ENCODE peak calls at places on chromosomes 6 and 20, in nine cellular contexts. F is HT-29, B is retinal pigment epithelial cell, M is EL, S is NCI-H460, V is HEK293T, D is DMS153, Q is amniotic stem cell, H is choroid plexus epithelial cell. L is an unnamed sample.

GRCh38 chr6:33279257-33279695 is 2.4 kb downstream of the B3GALT4 start:
- DNase-seq in V (no peak), F (no peak), S (no peak), D (no peak), M (no peak), B (no peak), Q (no peak), H (no peak), L (no peak)

GRCh38 chr6:135163440-135163738 is 17.7 kb upstream of the MYB start:
- DNase-seq in Q (no peak), M (no peak), F (no peak), D (no peak), B (no peak), S (no peak), H (no peak), V (no peak), L (no peak)

GRCh38 chr6:10522929-10523573 is 1.9 kb downstream of the GCNT2 start:
- DNase-seq in V (no peak), Q (no peak), F (no peak), S (no peak), H (no peak), D (no peak), B (peak; percentile 24), M (no peak), L (no peak)

GRCh38 chr6:14734052-14734415 is 511.8 kb upstream of the JARID2 start:
- DNase-seq in M (no peak), B (no peak), F (no peak), V (no peak), D (no peak), H (no peak), S (no peak), Q (no peak), L (no peak)

GRCh38 chr6:100455230-100456124 is 9.2 kb downstream of the SIM1 start:
- DNase-seq in V (no peak), S (no peak), F (no peak), Q (no peak), D (no peak), M (peak; percentile 70), H (no peak), B (no peak), L (peak; percentile 71)

GRCh38 chr6:167995731-167996151 is 1.7 kb upstream of the KIF25 start:
- DNase-seq in B (no peak), S (no peak), F (no peak), V (no peak), Q (no peak), H (no peak), M (no peak), D (no peak), L (no peak)

GRCh38 chr6:119627908-119628669 is 278.5 kb upstream of the MAN1A1 start:
- DNase-seq in S (no peak), H (peak; percentile 16), F (no peak), M (peak; percentile 43), V (no peak), Q (no peak), D (no peak), B (no peak), L (peak; percentile 22)

GRCh38 chr20:34473262-34473883 is 42.8 kb upstream of the DYNLRB1 start:
- DNase-seq in V (peak; percentile 41), B (no peak), S (peak; percentile 40), F (peak; percentile 85), H (peak; percentile 70), Q (no peak), D (no peak), M (peak; percentile 30), L (no peak)

GRCh38 chr6:6283747-6284146 is 36.7 kb downstream of the F13A1 start:
- DNase-seq in H (no peak), V (no peak), B (no peak), S (no peak), Q (no peak), F (no peak), M (no peak), D (no peak), L (no peak)

L was measured in epithelial cell of proximal tubule.